ENCODE peak calls at places on chromosome 20, in four cellular contexts. R is cardiac muscle cell, C is fibroblast of the aortic adventitia, G is astrocyte of the cerebellum. P is an unnamed sample.

GRCh38 chr20:53088786-53089185 is 116.6 kb downstream of the TSHZ2 start:
- DNase-seq in R (peak), C (no peak), G (no peak), P (no peak)

GRCh38 chr20:57844626-57845596 is 135.1 kb upstream of the PMEPA1 start:
- DNase-seq in R (no peak), C (no peak), G (no peak), P (no peak)

GRCh38 chr20:56964886-56965285 is 301.6 kb downstream of the BMP7 start:
- DNase-seq in R (no peak), C (no peak), G (no peak), P (no peak)

GRCh38 chr20:38617011-38617829 is 15.6 kb downstream of the ARHGAP40 start:
- DNase-seq in R (no peak), C (no peak), G (no peak), P (no peak)

GRCh38 chr20:55417797-55418196 is 587.5 kb downstream of the CBLN4 start:
- DNase-seq in R (no peak), C (no peak), G (no peak), P (no peak)

GRCh38 chr20:38932457-38933120 is 6.4 kb downstream of the FAM83D start:
- DNase-seq in R (no peak), C (peak), G (peak), P (no peak)

GRCh38 chr20:38290829-38291581 is 13.0 kb upstream of the BPI start:
- DNase-seq in R (no peak), C (peak), G (peak), P (no peak)

GRCh38 chr20:53050338-53050737 is 78.2 kb downstream of the TSHZ2 start:
- DNase-seq in R (no peak), C (no peak), G (no peak), P (no peak)

GRCh38 chr20:44089987-44090674 is 96.9 kb downstream of the JPH2 start:
- DNase-seq in R (no peak), C (peak), G (no peak), P (peak)

GRCh38 chr20:7366189-7366588 is 574.1 kb downstream of the HAO1 start:
- DNase-seq in R (no peak), C (no peak), G (no peak), P (no peak)

GRCh38 chr20:23049201-23049932 is at the start of gene THBD:
- DNase-seq in R (peak), C (peak), G (no peak), P (no peak)

GRCh38 chr20:23298926-23299672 is 51.5 kb upstream of the NXT1 start:
- DNase-seq in R (no peak), C (peak), G (no peak), P (no peak)

GRCh38 chr20:16571333-16571732 is 1.9 kb downstream of the KIF16B start:
- DNase-seq in R (no peak), C (no peak), G (no peak), P (no peak)

GRCh38 chr20:4226330-4227084 is 211.1 kb upstream of the RNF24 start:
- DNase-seq in R (no peak), C (no peak), G (no peak), P (no peak)

GRCh38 chr20:43191946-43192847 is 2.5 kb upstream of the PTPRT start:
- DNase-seq in R (peak), C (no peak), G (no peak), P (no peak)

GRCh38 chr20:13234961-13235360 is 13.9 kb downstream of the ISM1 start:
- DNase-seq in R (no peak), C (no peak), G (no peak), P (no peak)

GRCh38 chr20:10793741-10794140 is 119.9 kb upstream of the JAG1 start:
- DNase-seq in R (no peak), C (no peak), G (no peak), P (no peak)

GRCh38 chr20:56760610-56761009 is 131.5 kb downstream of the TFAP2C start:
- DNase-seq in R (no peak), C (no peak), G (no peak), P (no peak)

GRCh38 chr20:44900231-44900854 is 9.5 kb upstream of the PABPC1L start:
- DNase-seq in R (no peak), C (no peak), G (no peak), P (no peak)

GRCh38 chr20:23200914-23201313 is 114.8 kb upstream of the CD93 start:
- DNase-seq in R (peak), C (no peak), G (no peak), P (no peak)

GRCh38 chr20:10602141-10602660 is 71.6 kb downstream of the JAG1 start:
- DNase-seq in R (no peak), C (no peak), G (no peak), P (no peak)

GRCh38 chr20:49381558-49382493 is 100.6 kb downstream of the KCNB1 start:
- DNase-seq in R (no peak), C (peak), G (peak), P (no peak)

GRCh38 chr20:43448748-43449535 is 8.8 kb upstream of the SRSF6 start:
- DNase-seq in R (peak), C (peak), G (no peak), P (no peak)

GRCh38 chr20:51275816-51276215 is 252.9 kb upstream of the KCNG1 start:
- DNase-seq in R (no peak), C (peak), G (no peak), P (no peak)

GRCh38 chr20:60062431-60063336 is 104.5 kb downstream of the CDH26 start:
- DNase-seq in R (no peak), C (peak), G (peak), P (peak)

GRCh38 chr20:57203204-57203603 is 63.2 kb downstream of the BMP7 start:
- DNase-seq in R (no peak), C (no peak), G (no peak), P (no peak)

GRCh38 chr20:18488301-18488700 is 8.7 kb downstream of the RBBP9 start:
- DNase-seq in R (no peak), C (no peak), G (no peak), P (no peak)

GRCh38 chr20:14193443-14193842 is 144.0 kb downstream of the FLRT3 start:
- DNase-seq in R (no peak), C (no peak), G (no peak), P (no peak)

GRCh38 chr20:14219801-14220461 is 117.5 kb downstream of the FLRT3 start:
- DNase-seq in R (no peak), C (no peak), G (no peak), P (no peak)

DNA sequence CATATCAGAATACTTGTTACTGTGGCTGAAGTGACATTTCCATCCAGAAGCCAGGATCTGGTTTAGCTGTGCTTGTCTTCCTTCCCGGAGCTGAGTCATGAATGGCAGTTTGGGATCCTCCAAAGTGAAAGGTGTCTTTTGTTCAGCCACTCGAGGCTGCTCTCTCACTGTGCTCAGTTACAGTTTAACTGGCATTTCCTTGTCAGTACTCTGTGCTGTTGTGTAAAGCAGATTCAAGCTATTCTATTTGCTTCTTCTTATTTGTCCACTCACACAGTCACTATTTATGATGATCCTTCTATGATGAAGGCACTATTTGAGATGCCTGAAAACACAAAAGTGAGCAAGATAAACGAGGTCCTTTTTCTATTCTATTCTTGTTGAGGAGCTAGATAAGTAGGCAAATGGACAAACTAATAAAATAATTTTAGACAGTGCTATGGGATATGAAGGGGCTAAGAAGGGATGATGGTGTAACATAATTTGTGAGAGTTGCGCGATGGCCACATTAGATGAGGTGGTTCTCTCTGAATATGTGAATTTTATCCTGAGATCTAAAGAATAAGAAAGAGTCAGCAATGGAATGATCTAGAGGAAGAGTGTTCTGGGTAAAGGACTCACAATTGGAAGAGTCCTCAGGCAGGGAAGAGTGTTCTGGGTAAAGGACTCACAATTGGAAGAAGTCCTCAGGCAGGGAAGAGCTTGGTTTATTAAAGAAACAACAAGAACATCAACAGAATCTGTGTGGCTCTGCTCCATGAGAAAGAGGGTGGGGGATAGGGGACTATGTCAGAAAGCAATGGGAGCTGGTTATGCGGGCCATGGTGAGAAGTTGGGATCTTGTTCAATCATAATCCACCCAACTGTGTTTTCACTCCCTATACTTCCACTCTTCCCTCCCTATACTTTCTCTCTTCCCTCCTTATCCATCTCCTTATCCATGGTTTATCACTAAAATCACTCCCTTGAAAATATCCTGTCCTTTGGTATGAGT is 40.1 kb downstream of the CYP24A1 start:
- DNase-seq in R (no peak), C (no peak), G (no peak), P (no peak)
- H3K4me3 ChIP-seq in R (no peak), C (no peak), G (no peak), P (no peak)

GRCh38 chr20:35991142-35991771 is 22.9 kb downstream of the CNBD2 start:
- DNase-seq in R (peak), C (peak), G (peak), P (no peak)
- TF ChIP-seq CTCF in R (peak), C (peak), G (peak), P (peak)

DNA sequence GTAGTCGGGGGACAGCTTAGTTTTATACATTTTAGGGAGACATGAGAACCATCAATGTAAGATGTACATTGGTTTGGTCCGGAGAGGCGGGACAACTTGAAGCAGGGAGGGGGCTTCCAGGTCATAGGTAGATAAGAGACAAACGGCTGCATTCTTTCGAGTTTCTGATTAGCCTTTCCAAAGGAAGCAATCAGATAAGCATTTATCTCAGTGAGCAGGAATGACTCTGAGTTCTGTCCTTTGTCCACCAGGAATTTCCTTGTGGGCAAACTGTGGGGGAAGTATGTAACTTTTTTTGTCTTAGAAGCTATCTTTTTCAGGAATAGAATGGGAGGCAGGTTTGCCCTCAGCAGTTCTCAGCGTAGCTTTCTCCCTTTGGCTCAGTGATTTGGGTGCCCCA is 1.4 kb downstream of the YTHDF1 start:
- DNase-seq in R (no peak), C (no peak), G (no peak), P (no peak)
- H3K4me3 ChIP-seq in R (no peak), C (peak), G (no peak), P (peak)

GRCh38 chr20:46308258-46309157 is at the start of gene CDH22:
- DNase-seq in R (peak), C (peak), G (no peak), P (no peak)
- TF ChIP-seq CTCF in R (peak), C (peak), G (peak), P (no peak)

DNA sequence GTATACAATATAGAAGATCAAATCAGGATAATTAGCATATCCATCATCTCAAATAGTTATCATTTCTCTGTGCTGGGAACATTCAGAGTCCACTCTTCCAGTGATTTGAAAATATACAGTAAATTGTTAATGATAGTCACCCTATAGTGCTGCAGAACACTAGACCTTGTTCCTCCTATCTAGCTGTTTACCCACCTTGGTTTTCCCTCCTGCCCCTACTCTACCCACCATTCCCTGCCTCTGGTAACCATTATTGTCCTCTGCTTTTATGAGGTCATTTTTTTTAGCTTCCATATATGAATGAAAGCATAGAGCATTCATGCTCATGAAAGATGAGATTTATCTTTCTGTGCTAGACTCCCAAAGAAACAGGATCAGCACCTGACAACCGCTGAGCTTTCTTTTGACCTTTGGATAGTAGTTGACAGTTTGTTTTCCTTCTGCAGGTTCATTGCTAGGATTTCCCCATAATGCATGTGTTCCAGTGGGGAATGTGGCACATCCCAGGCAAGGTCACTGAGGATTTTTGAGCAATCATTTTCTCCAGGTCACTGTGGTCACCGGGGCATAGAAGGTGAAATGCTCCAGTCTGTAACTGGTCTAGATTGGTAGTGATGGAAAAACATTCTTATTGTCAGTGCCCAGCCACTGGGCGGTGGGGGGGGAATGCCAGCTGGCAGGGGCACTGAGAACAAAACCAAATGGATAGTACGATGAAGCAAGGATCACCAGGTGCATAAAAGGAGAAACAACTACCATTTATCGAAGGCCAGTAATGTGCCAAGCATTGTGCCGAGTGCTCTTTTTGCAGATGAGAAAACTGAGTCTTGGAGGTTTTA is 33.6 kb upstream of the BCAS1 start:
- DNase-seq in R (no peak), C (no peak), G (no peak), P (no peak)
- H3K4me3 ChIP-seq in R (no peak), C (no peak), G (no peak), P (no peak)

GRCh38 chr20:47543006-47543431 is 41.3 kb downstream of the NCOA3 start:
- DNase-seq in R (no peak), C (peak), G (no peak), P (no peak)
- TF ChIP-seq CTCF in R (no peak), C (no peak), G (no peak), P (no peak)

GRCh38 chr20:6123650-6124014 is 802 bp upstream of the FERMT1 start:
- DNase-seq in R (no peak), C (no peak), G (no peak), P (no peak)
- H3K4me3 ChIP-seq in R (no peak), C (no peak), G (no peak), P (peak)

GRCh38 chr20:32823078-32823477 is 3.3 kb downstream of the MAPRE1 start:
- DNase-seq in R (peak), C (peak), G (peak), P (peak)
- TF ChIP-seq CTCF in R (peak), C (peak), G (peak), P (no peak)